ENCODE peak calls at places on chromosome 16, in six cellular contexts. K is A549, X is GM12878, C is K562, S is endothelial cell of umbilical vein, O is HepG2. V is an unnamed sample.

GRCh38 chr16:83840060-83840617 is 32.4 kb downstream of the HSBP1 start:
- DNase-seq in K (no peak), X (no peak), C (no peak), S (no peak), O (no peak), V (no peak)

GRCh38 chr16:57653936-57654335 is 14.2 kb upstream of the ADGRG3 start:
- DNase-seq in K (no peak), X (no peak), C (no peak), S (peak), O (no peak), V (no peak)

GRCh38 chr16:19898924-19899604 is 14.4 kb upstream of the GPRC5B start:
- DNase-seq in K (peak), X (no peak), C (peak), S (peak), O (peak), V (peak)

GRCh38 chr16:86584071-86584685 is 5.8 kb downstream of the FOXL1 start:
- DNase-seq in K (peak), X (no peak), C (no peak), S (no peak), O (no peak), V (no peak)

GRCh38 chr16:81151648-81152047 is 55.5 kb upstream of the GCSH start:
- DNase-seq in K (no peak), X (no peak), C (no peak), S (no peak), O (no peak), V (no peak)

GRCh38 chr16:47565454-47565853 is 104.3 kb downstream of the PHKB start:
- DNase-seq in K (peak), X (no peak), C (no peak), S (peak), O (no peak), V (peak)

GRCh38 chr16:77660311-77660710 is 62.0 kb upstream of the NUDT7 start:
- DNase-seq in K (peak), X (no peak), C (peak), S (peak), O (peak), V (peak)

GRCh38 chr16:30139895-30140481 is 17.0 kb upstream of the MAPK3 start:
- DNase-seq in K (no peak), X (no peak), C (no peak), S (no peak), O (peak), V (peak)

GRCh38 chr16:86449377-86450095 is 60.8 kb upstream of the FOXF1 start:
- DNase-seq in K (no peak), X (no peak), C (no peak), S (no peak), O (no peak), V (peak)

GRCh38 chr16:87881327-87882200 is 12.3 kb upstream of the SLC7A5 start:
- DNase-seq in K (no peak), X (no peak), C (no peak), S (no peak), O (no peak), V (no peak)

GRCh38 chr16:2992383-2993081 is 12.3 kb upstream of the PKMYT1 start:
- DNase-seq in K (no peak), X (no peak), C (no peak), S (no peak), O (no peak), V (no peak)

GRCh38 chr16:30805056-30805369 is 18.0 kb upstream of the ZNF629 start:
- DNase-seq in K (peak), X (no peak), C (no peak), S (no peak), O (no peak), V (no peak)

GRCh38 chr16:25501530-25502255 is 190.1 kb upstream of the HS3ST4 start:
- DNase-seq in K (no peak), X (no peak), C (no peak), S (no peak), O (no peak), V (peak)

GRCh38 chr16:84357191-84357651 is 11.1 kb upstream of the ATP2C2 start:
- DNase-seq in K (no peak), X (no peak), C (no peak), S (no peak), O (no peak), V (peak)

GRCh38 chr16:83675136-83675535 is 132.6 kb upstream of the HSBP1 start:
- DNase-seq in K (no peak), X (no peak), C (no peak), S (peak), O (no peak), V (no peak)

GRCh38 chr16:62665269-62665668 is 629.0 kb upstream of the CDH8 start:
- DNase-seq in K (no peak), X (no peak), C (no peak), S (no peak), O (no peak), V (no peak)

GRCh38 chr16:48676836-48677235 is 66.9 kb upstream of the N4BP1 start:
- DNase-seq in K (no peak), X (no peak), C (no peak), S (no peak), O (no peak), V (peak)

GRCh38 chr16:17173134-17173729 is 297.5 kb downstream of the XYLT1 start:
- DNase-seq in K (no peak), X (no peak), C (no peak), S (no peak), O (peak), V (peak)

GRCh38 chr16:51151435-51151950 is 423 bp upstream of the SALL1 start:
- DNase-seq in K (peak), X (no peak), C (no peak), S (no peak), O (peak), V (no peak)

GRCh38 chr16:84827131-84827574 is 7.4 kb downstream of the CRISPLD2 start:
- DNase-seq in K (no peak), X (no peak), C (no peak), S (no peak), O (no peak), V (peak)

GRCh38 chr16:85620403-85620802 is 7.3 kb downstream of the GSE1 start:
- DNase-seq in K (no peak), X (no peak), C (peak), S (no peak), O (no peak), V (no peak)

GRCh38 chr16:85724936-85725335 is 26.0 kb downstream of the C16orf74 start:
- DNase-seq in K (no peak), X (no peak), C (no peak), S (no peak), O (no peak), V (no peak)

GRCh38 chr16:49869731-49870130 is 13.8 kb upstream of the ZNF423 start:
- DNase-seq in K (no peak), X (no peak), C (no peak), S (no peak), O (no peak), V (no peak)
- TF ChIP-seq MYC in K (no peak), X (no peak), C (no peak), S (no peak), O (no peak), V (no peak)

GRCh38 chr16:59296002-59296401 is 561.9 kb upstream of the GOT2 start:
- DNase-seq in K (no peak), X (no peak), C (no peak), S (no peak), O (no peak), V (no peak)
- TF ChIP-seq CTCF in K (no peak), X (no peak), C (no peak), S (no peak), O (no peak), V (no peak)

DNA sequence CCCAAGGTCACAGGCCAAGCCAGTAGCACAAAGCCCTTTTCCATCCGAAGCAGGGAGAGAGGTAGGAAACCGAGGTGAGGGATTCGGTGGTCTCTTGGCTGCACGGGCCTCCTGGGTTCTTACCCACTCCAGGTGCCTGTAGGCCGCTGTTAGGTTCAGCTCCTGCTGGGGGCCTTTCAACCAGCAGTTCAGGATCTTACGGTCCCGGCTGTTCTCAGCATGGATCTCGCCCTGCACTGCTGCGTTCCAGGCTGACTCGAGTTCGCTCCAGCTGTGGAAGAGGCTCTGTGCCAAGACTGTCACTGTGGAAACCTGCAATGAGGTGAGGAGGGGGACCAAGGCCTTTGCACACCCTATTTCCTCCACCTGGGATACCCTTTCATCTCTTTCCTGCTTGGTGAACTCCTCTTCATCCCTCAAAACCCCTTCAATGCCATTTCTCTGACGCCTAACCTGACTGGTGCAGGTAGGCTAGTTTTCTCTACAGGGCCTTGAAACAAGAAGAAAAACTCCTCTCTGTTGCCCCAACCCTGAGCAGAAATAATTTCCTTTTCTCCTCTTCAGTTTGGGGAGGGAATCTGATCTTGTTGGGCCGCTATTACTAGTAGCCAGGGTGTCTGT is 103.6 kb downstream of the RMI2 start:
- DNase-seq in K (no peak), X (no peak), C (no peak), S (no peak), O (no peak), V (no peak)
- TF ChIP-seq MAX in K (no peak), X (no peak), C (no peak), S (no peak), O (no peak), V (no peak)

GRCh38 chr16:9594961-9595360 is 503.5 kb downstream of the HAPSTR1 start:
- DNase-seq in K (no peak), X (no peak), C (no peak), S (no peak), O (no peak), V (no peak)
- TF ChIP-seq MYC in K (no peak), X (no peak), C (no peak), S (no peak), O (no peak), V (no peak)

GRCh38 chr16:74035816-74036215 is 260.8 kb upstream of the PSMD7 start:
- DNase-seq in K (peak), X (no peak), C (peak), S (no peak), O (peak), V (peak)
- TF ChIP-seq CTCF in K (peak), X (peak), C (peak), S (peak), O (no peak), V (peak)

GRCh38 chr16:69937465-69937951 is 13.6 kb upstream of the CLEC18A start:
- DNase-seq in K (peak), X (no peak), C (peak), S (no peak), O (peak), V (no peak)
- TF ChIP-seq MAX in K (no peak), X (no peak), C (no peak), S (no peak), O (no peak), V (no peak)

GRCh38 chr16:4083347-4083870 is 32.8 kb downstream of the ADCY9 start:
- DNase-seq in K (no peak), X (no peak), C (no peak), S (no peak), O (no peak), V (no peak)

GRCh38 chr16:4082474-4083044 is 33.7 kb downstream of the ADCY9 start:
- DNase-seq in K (no peak), X (no peak), C (no peak), S (no peak), O (no peak), V (no peak)

GRCh38 chr16:4081577-4082021 is 34.6 kb downstream of the ADCY9 start:
- DNase-seq in K (no peak), X (no peak), C (no peak), S (no peak), O (no peak), V (no peak)

GRCh38 chr16:4077083-4077714 is 39.0 kb downstream of the ADCY9 start:
- DNase-seq in K (no peak), X (no peak), C (no peak), S (no peak), O (no peak), V (no peak)

GRCh38 chr16:4081035-4081434 is 35.2 kb downstream of the ADCY9 start:
- DNase-seq in K (no peak), X (no peak), C (no peak), S (no peak), O (no peak), V (no peak)
- TF ChIP-seq MYC in K (no peak), X (no peak), C (no peak), S (no peak), O (no peak), V (no peak)

GRCh38 chr16:5505093-5505887 is 407.7 kb upstream of the EEF2KMT start:
- DNase-seq in K (no peak), X (no peak), C (no peak), S (no peak), O (no peak), V (no peak)
- TF ChIP-seq CTCF in K (no peak), X (no peak), C (no peak), S (no peak), O (no peak), V (no peak)

GRCh38 chr16:72129976-72130656 is 36.5 kb downstream of the DHX38 start:
- DNase-seq in K (no peak), X (no peak), C (no peak), S (no peak), O (no peak), V (no peak)
- TF ChIP-seq MAX in K (no peak), X (no peak), C (no peak), S (no peak), O (no peak), V (no peak)

GRCh38 chr16:73792199-73793108 is 504.2 kb upstream of the PSMD7 start:
- DNase-seq in K (no peak), X (no peak), C (no peak), S (no peak), O (no peak), V (no peak)
- TF ChIP-seq MYC in K (no peak), X (no peak), C (no peak), S (no peak), O (no peak), V (no peak)